ENCODE peak calls at places on chromosomes 7 and 10, in seven cellular contexts. S is K562, P is cardiac muscle cell, K is neural progenitor cell, N is endothelial cell of umbilical vein, Y is tibial artery, T is left ventricle myocardium inferior. M is an unnamed sample.

GRCh38 chr7:139595806-139596205 is 72.3 kb downstream of the CLEC2L start:
- DNase-seq in T (no peak), P (no peak), N (no peak), Y (no peak), S (no peak), K (no peak), M (no peak)

GRCh38 chr7:81361769-81362168 is 408.1 kb downstream of the HGF start:
- DNase-seq in K (no peak), Y (no peak), S (no peak), P (peak; percentile 18), T (no peak), N (no peak), M (no peak)

GRCh38 chr7:111076205-111076604 is 14.7 kb upstream of the LRRN3 start:
- DNase-seq in T (no peak), P (no peak), S (no peak), Y (no peak), N (no peak), K (no peak), M (no peak)

GRCh38 chr7:37833107-37833817 is 15.1 kb upstream of the NME8 start:
- DNase-seq in N (peak; percentile 40), P (peak; percentile 71), K (peak; percentile 81), S (peak; percentile 50), Y (peak; percentile 21), T (no peak), M (peak; percentile 48)

GRCh38 chr10:91226093-91226492 is 5.6 kb downstream of the PCGF5 start:
- DNase-seq in N (no peak), Y (no peak), K (no peak), T (no peak), S (no peak), P (no peak), M (no peak)

GRCh38 chr10:27258838-27259532 is 18.4 kb upstream of the ACBD5 start:
- DNase-seq in S (no peak), N (no peak), Y (no peak), K (peak; percentile 70), T (no peak), P (peak; percentile 58), M (no peak)

GRCh38 chr7:43729214-43729923 is at the start of gene COA1:
- DNase-seq in N (peak; percentile 93), K (peak; percentile 94), T (peak; percentile 88), S (peak; percentile 76), Y (peak; percentile 82), P (peak; percentile 92), M (peak; percentile 82)

GRCh38 chr7:110994028-110994967 is 96.6 kb upstream of the LRRN3 start:
- DNase-seq in N (peak; percentile 16), Y (no peak), S (peak; percentile 14), T (no peak), K (no peak), P (no peak), M (no peak)

GRCh38 chr10:120948889-120949382 is 97.8 kb downstream of the WDR11 start:
- DNase-seq in Y (peak; percentile 47), K (peak; percentile 92), N (peak; percentile 66), P (peak; percentile 85), S (peak; percentile 78), T (peak; percentile 75), M (peak; percentile 67)

GRCh38 chr7:10708447-10708846 is 265.2 kb upstream of the PHF14 start:
- DNase-seq in S (no peak), T (no peak), P (peak; percentile 45), Y (no peak), N (no peak), K (peak; percentile 78), M (peak; percentile 23)

GRCh38 chr7:134933460-134934068 is 52.7 kb upstream of the AGBL3 start:
- DNase-seq in P (no peak), T (no peak), N (no peak), Y (no peak), S (no peak), K (no peak), M (no peak)

GRCh38 chr10:121774813-121775212 is 153.0 kb downstream of the ATE1 start:
- DNase-seq in K (no peak), T (no peak), S (no peak), Y (no peak), P (no peak), N (no peak), M (no peak)

GRCh38 chr7:116553168-116553567 is 28.3 kb downstream of the CAV1 start:
- DNase-seq in P (no peak), Y (no peak), K (no peak), S (no peak), T (no peak), N (no peak), M (no peak)

GRCh38 chr10:27783660-27784059 is 38.0 kb upstream of the MKX start:
- DNase-seq in N (peak; percentile 64), P (peak; percentile 34), K (peak; percentile 69), T (no peak), Y (peak; percentile 27), S (no peak), M (peak; percentile 36)

GRCh38 chr10:96619803-96620773 is 33.3 kb upstream of the TM9SF3 start:
- DNase-seq in P (peak; percentile 66), T (no peak), N (no peak), K (no peak), S (no peak), Y (no peak), M (no peak)

GRCh38 chr10:132418520-132419416 is 21.8 kb downstream of the PWWP2B start:
- DNase-seq in Y (no peak), K (peak; percentile 49), S (peak; percentile 11), N (no peak), P (peak; percentile 82), T (no peak), M (no peak)

GRCh38 chr10:98431016-98431415 is 15.7 kb downstream of the HPS1 start:
- DNase-seq in N (no peak), T (peak; percentile 74), K (no peak), Y (no peak), P (no peak), S (no peak), M (no peak)

GRCh38 chr10:100101526-100102076 is 19.9 kb upstream of the CPN1 start:
- DNase-seq in N (peak; percentile 55), P (no peak), K (no peak), T (no peak), S (no peak), Y (no peak), M (no peak)

GRCh38 chr10:71765907-71766716 is 7.2 kb downstream of the VSIR start:
- DNase-seq in K (no peak), N (no peak), Y (no peak), S (no peak), T (no peak), P (no peak), M (no peak)
- H3K4me1 ChIP-seq in K (peaks cover 4% of the 10 kb centered on the region), N (peaks cover 34% of the 10 kb centered on the region), Y (peaks cover 18% of the 10 kb centered on the region), S (peaks cover 33% of the 10 kb centered on the region), T (peaks cover 100% of the 10 kb centered on the region), P (no peaks in the 10 kb centered on the region), M (peaks cover 5% of the 10 kb centered on the region)

GRCh38 chr10:125124114-125124486 is 36.3 kb downstream of the CTBP2 start:
- DNase-seq in T (no peak), P (no peak), N (no peak), S (no peak), K (no peak), Y (no peak), M (no peak)

GRCh38 chr10:125122566-125122965 is 37.8 kb downstream of the CTBP2 start:
- DNase-seq in T (no peak), S (no peak), N (no peak), Y (no peak), P (no peak), K (no peak), M (no peak)

GRCh38 chr10:125121003-125121402 is 39.4 kb downstream of the CTBP2 start:
- DNase-seq in T (no peak), S (no peak), N (no peak), P (no peak), K (no peak), Y (no peak), M (no peak)

GRCh38 chr10:125124907-125125306 is 35.5 kb downstream of the CTBP2 start:
- DNase-seq in P (no peak), K (no peak), N (no peak), S (no peak), T (no peak), Y (no peak), M (no peak)

DNA sequence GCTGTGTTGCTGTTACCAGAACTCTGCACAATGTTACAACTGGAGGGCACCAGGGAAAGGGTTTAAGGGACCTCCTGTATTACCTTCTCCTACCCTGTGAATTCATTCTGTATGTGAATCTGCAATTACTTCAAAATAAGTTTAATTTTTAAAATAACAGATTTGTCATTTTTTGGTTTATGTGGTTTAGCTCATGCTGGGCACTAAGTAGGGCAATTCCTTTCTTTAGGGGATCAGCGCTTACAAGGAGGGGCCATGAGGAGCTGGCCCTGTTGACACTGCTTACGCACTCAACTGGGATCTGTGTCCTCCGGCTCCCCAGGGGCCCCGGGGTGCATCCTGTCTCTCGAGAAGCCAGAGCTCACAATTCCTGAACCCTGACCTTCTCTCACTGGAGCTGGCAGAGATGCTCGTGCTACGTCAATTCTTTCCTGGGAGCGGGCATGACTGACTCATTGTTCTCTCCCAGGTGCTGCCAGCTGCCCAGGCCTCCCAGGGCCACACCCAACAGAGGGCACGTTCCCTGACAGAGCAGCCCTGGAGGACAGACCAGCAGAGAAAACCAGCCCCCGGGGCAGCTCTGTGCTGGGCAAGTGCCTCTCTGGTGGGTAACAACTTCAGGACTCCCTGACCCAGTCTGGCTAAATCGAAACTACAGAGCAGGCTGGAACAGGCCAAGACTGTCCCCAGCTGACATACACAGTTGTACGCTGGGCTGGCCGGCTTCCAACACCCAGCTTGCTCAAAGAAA is 36.8 kb downstream of the CTBP2 start:
- DNase-seq in T (peak; percentile 89), Y (peak; percentile 80), K (no peak), N (peak; percentile 21), P (no peak), S (no peak), M (no peak)
- H3K27ac ChIP-seq in T (peak overlapping the region; percentile 90), Y (peak overlapping the region; percentile 79), K (no peak overlapping the region), N (no peak overlapping the region), P (no peak overlapping the region), S (no peak overlapping the region), M (no peak overlapping the region)

DNA sequence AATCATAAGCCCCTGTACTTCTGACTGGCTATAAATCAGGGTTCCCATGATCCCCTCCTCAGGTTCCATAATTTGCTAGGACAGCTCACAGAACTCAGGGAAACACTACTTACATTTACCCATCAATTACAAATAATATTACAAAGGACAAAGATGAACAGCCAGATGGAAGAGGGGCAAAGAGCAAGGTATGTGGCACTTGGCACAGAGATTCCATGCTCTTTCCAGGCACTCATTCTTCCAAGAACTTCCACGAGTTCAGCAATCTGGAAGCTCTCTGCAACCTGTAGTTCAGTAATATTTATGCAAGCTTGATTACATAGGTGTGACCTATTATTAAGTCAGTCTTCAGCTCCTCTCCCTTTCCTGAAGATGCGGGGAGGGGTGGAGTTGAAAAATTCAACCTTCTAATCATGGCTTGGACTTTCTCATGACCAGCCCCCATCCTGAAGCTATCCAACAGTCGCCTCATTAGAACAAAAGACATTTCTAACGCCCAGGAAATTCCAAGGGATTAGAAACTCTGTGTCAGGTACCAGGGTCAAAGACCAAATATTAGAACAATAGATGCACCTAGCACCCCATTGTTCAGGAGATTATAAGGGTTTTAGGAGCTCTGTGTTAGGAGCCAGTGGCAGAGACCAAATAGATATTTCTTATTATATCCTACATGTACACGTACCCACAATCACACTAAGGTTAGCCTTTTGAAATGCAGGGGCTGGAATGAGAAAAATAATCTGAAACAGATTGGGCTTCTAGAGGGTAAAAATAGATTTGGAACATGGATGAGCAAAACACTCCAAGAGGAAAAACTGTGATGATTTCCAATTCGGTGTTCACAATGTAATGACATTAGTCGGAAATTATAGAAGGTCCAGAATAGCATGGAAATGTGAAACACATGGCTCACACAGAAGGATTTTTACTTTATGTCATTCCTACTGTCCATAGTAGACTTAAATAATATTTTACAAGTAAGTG is 7.0 kb downstream of the ANKMY2 start:
- DNase-seq in K (peak; percentile 66), N (no peak), Y (no peak), P (no peak), T (no peak), S (no peak), M (no peak)
- H3K4me1 ChIP-seq in K (peaks cover 35% of the 10 kb centered on the region), N (no peaks in the 10 kb centered on the region), Y (no peaks in the 10 kb centered on the region), P (peaks cover 20% of the 10 kb centered on the region), T (peaks cover 100% of the 10 kb centered on the region), S (no peaks in the 10 kb centered on the region), M (no peaks in the 10 kb centered on the region)

GRCh38 chr7:32048970-32049369 is 21.2 kb downstream of the PDE1C start:
- DNase-seq in Y (no peak), P (no peak), N (no peak), K (no peak), T (no peak), S (no peak), M (no peak)
- H3K27ac ChIP-seq in Y (no peak overlapping the region), P (no peak overlapping the region), N (no peak overlapping the region), K (no peak overlapping the region), T (no peak overlapping the region), S (no peak overlapping the region), M (no peak overlapping the region)